ENCODE peak calls at places on chromosomes 7 and 10, in nine cellular contexts. One of them, this sample, is unnamed.

GRCh38 chr10:12550994-12551393 is 201.6 kb downstream of the CAMK1D start:
- DNase-seq in NCI-H1694 treated with DMSO at 0.1 percent for 48 hours: no peak
- DNase-seq in anterior cingulate cortex: no peak
- DNase-seq in cardiac muscle cell: no peak
- DNase-seq in GM03348: no peak
- DNase-seq in AG08396: no peak
- DNase-seq in RWPE1: no peak
- DNase-seq in LoVo: no peak
- DNase-seq in lung microvascular endothelial cell: no peak
- DNase-seq in this sample: no peak

GRCh38 chr10:42428534-42428933 is 209.8 kb downstream of the ZNF33B start:
- DNase-seq in NCI-H1694 treated with DMSO at 0.1 percent for 48 hours: no peak
- DNase-seq in anterior cingulate cortex: no peak
- DNase-seq in cardiac muscle cell: peak; percentile 3
- DNase-seq in GM03348: peak; percentile 14
- DNase-seq in AG08396: no peak
- DNase-seq in RWPE1: peak; percentile 1
- DNase-seq in LoVo: no peak
- DNase-seq in lung microvascular endothelial cell: peak; percentile 33
- DNase-seq in this sample: no peak

GRCh38 chr10:95395947-95396449 is 105.2 kb upstream of the PDLIM1 start:
- DNase-seq in NCI-H1694 treated with DMSO at 0.1 percent for 48 hours: peak; percentile 21
- DNase-seq in anterior cingulate cortex: no peak
- DNase-seq in cardiac muscle cell: no peak
- DNase-seq in GM03348: no peak
- DNase-seq in AG08396: no peak
- DNase-seq in RWPE1: no peak
- DNase-seq in LoVo: no peak
- DNase-seq in lung microvascular endothelial cell: no peak
- DNase-seq in this sample: no peak

GRCh38 chr10:100341953-100342626 is 4.9 kb upstream of the SCD start:
- DNase-seq in NCI-H1694 treated with DMSO at 0.1 percent for 48 hours: peak; percentile 25
- DNase-seq in anterior cingulate cortex: no peak
- DNase-seq in cardiac muscle cell: peak; percentile 76
- DNase-seq in GM03348: peak; percentile 86
- DNase-seq in AG08396: peak; percentile 70
- DNase-seq in RWPE1: peak; percentile 88
- DNase-seq in LoVo: peak; percentile 59
- DNase-seq in lung microvascular endothelial cell: peak; percentile 80
- DNase-seq in this sample: peak; percentile 84

GRCh38 chr7:134155871-134156270 is 28.7 kb downstream of the LRGUK start:
- DNase-seq in NCI-H1694 treated with DMSO at 0.1 percent for 48 hours: no peak
- DNase-seq in anterior cingulate cortex: no peak
- DNase-seq in cardiac muscle cell: no peak
- DNase-seq in GM03348: no peak
- DNase-seq in AG08396: no peak
- DNase-seq in RWPE1: no peak
- DNase-seq in LoVo: no peak
- DNase-seq in lung microvascular endothelial cell: no peak
- DNase-seq in this sample: no peak

GRCh38 chr7:158816995-158817394 is 12.3 kb downstream of the ESYT2 start:
- DNase-seq in NCI-H1694 treated with DMSO at 0.1 percent for 48 hours: no peak
- DNase-seq in anterior cingulate cortex: no peak
- DNase-seq in cardiac muscle cell: no peak
- DNase-seq in GM03348: no peak
- DNase-seq in AG08396: no peak
- DNase-seq in RWPE1: peak; percentile 52
- DNase-seq in LoVo: peak; percentile 72
- DNase-seq in lung microvascular endothelial cell: no peak
- DNase-seq in this sample: peak; percentile 50

GRCh38 chr10:1004294-1004693 is 16.1 kb downstream of the GTPBP4 start:
- DNase-seq in NCI-H1694 treated with DMSO at 0.1 percent for 48 hours: no peak
- DNase-seq in anterior cingulate cortex: no peak
- DNase-seq in cardiac muscle cell: no peak
- DNase-seq in GM03348: no peak
- DNase-seq in AG08396: no peak
- DNase-seq in RWPE1: no peak
- DNase-seq in LoVo: no peak
- DNase-seq in lung microvascular endothelial cell: no peak
- DNase-seq in this sample: no peak

GRCh38 chr10:69766161-69766910 is 35.4 kb upstream of the COL13A1 start:
- DNase-seq in NCI-H1694 treated with DMSO at 0.1 percent for 48 hours: no peak
- DNase-seq in anterior cingulate cortex: no peak
- DNase-seq in cardiac muscle cell: peak; percentile 25
- DNase-seq in GM03348: peak; percentile 47
- DNase-seq in AG08396: no peak
- DNase-seq in RWPE1: no peak
- DNase-seq in LoVo: no peak
- DNase-seq in lung microvascular endothelial cell: no peak
- DNase-seq in this sample: peak; percentile 22

GRCh38 chr7:102439963-102440795 is 6.8 kb downstream of the ORAI2 start:
- DNase-seq in NCI-H1694 treated with DMSO at 0.1 percent for 48 hours: no peak
- DNase-seq in anterior cingulate cortex: no peak
- DNase-seq in cardiac muscle cell: peak; percentile 73
- DNase-seq in GM03348: peak; percentile 76
- DNase-seq in AG08396: peak; percentile 84
- DNase-seq in RWPE1: peak; percentile 87
- DNase-seq in LoVo: peak; percentile 64
- DNase-seq in lung microvascular endothelial cell: peak; percentile 73
- DNase-seq in this sample: peak; percentile 49

GRCh38 chr7:112079671-112080070 is 126.5 kb downstream of the DOCK4 start:
- DNase-seq in NCI-H1694 treated with DMSO at 0.1 percent for 48 hours: no peak
- DNase-seq in anterior cingulate cortex: no peak
- DNase-seq in cardiac muscle cell: peak; percentile 23
- DNase-seq in GM03348: no peak
- DNase-seq in AG08396: no peak
- DNase-seq in RWPE1: no peak
- DNase-seq in LoVo: no peak
- DNase-seq in lung microvascular endothelial cell: peak; percentile 48
- DNase-seq in this sample: no peak

This sample was measured in hepatocyte.